ENCODE peak calls at places on chromosomes 7 and 10, in five cellular contexts. K is thoracic aorta, L is thyroid gland, R is pancreas, U is cardiac fibroblast. Z is an unnamed sample.

GRCh38 chr10:61608255-61609040 is 54.3 kb upstream of the CABCOCO1 start:
- DNase-seq in K (no peak), L (peak), R (no peak), U (peak), Z (no peak)

GRCh38 chr10:89373916-89374711 is 3.7 kb upstream of the IFIT1B start:
- DNase-seq in K (peak), L (peak), R (no peak), U (peak), Z (no peak)

GRCh38 chr7:80622531-80622930 is 15.9 kb upstream of the CD36 start:
- DNase-seq in K (no peak), L (no peak), R (no peak), U (peak), Z (no peak)

GRCh38 chr7:137953043-137953691 is 48.7 kb downstream of the CREB3L2 start:
- DNase-seq in K (no peak), L (no peak), R (no peak), U (peak), Z (no peak)

GRCh38 chr7:139561-140243 is 52.7 kb upstream of the FAM20C start:
- DNase-seq in K (no peak), L (no peak), R (no peak), U (no peak), Z (no peak)

GRCh38 chr7:22156205-22156604 is 200.7 kb downstream of the RAPGEF5 start:
- DNase-seq in K (no peak), L (no peak), R (no peak), U (no peak), Z (no peak)

GRCh38 chr10:80702143-80702542 is 164.4 kb downstream of the SH2D4B start:
- DNase-seq in K (no peak), L (no peak), R (no peak), U (no peak), Z (no peak)

GRCh38 chr10:123948030-123948823 is 56.6 kb upstream of the CPXM2 start:
- DNase-seq in K (no peak), L (no peak), R (no peak), U (no peak), Z (no peak)

GRCh38 chr10:61626209-61626608 is 36.5 kb upstream of the CABCOCO1 start:
- DNase-seq in K (no peak), L (no peak), R (no peak), U (no peak), Z (no peak)

GRCh38 chr10:21372651-21373410 is 152.7 kb downstream of the SKIDA1 start:
- DNase-seq in K (peak), L (peak), R (no peak), U (peak), Z (no peak)

GRCh38 chr7:24980695-24981543 is 941 bp upstream of the OSBPL3 start:
- DNase-seq in K (no peak), L (peak), R (peak), U (peak), Z (no peak)

GRCh38 chr7:123327661-123328060 is 127.9 kb upstream of the SLC13A1 start:
- DNase-seq in K (no peak), L (no peak), R (no peak), U (no peak), Z (no peak)

GRCh38 chr7:22931011-22931410 is 82.9 kb downstream of the HYCC1 start:
- DNase-seq in K (no peak), L (no peak), R (no peak), U (no peak), Z (no peak)

GRCh38 chr7:83111391-83111790 is 51.3 kb downstream of the PCLO start:
- DNase-seq in K (no peak), L (no peak), R (no peak), U (peak), Z (no peak)

GRCh38 chr7:119999743-120000475 is 273.1 kb upstream of the KCND2 start:
- DNase-seq in K (no peak), L (no peak), R (no peak), U (no peak), Z (no peak)

GRCh38 chr10:101228682-101229274 is 485 bp downstream of the LBX1 start:
- DNase-seq in K (no peak), L (no peak), R (no peak), U (no peak), Z (no peak)

GRCh38 chr7:28343462-28343861 is 68.9 kb upstream of the CREB5 start:
- DNase-seq in K (no peak), L (no peak), R (no peak), U (no peak), Z (no peak)

GRCh38 chr7:105010538-105011523 is 3.2 kb upstream of the KMT2E start:
- DNase-seq in K (no peak), L (no peak), R (no peak), U (peak), Z (no peak)

GRCh38 chr10:59865101-59865500 is 41.3 kb downstream of the CCDC6 start:
- DNase-seq in K (no peak), L (peak), R (no peak), U (peak), Z (no peak)

GRCh38 chr10:59904431-59905065 is 1.8 kb downstream of the CCDC6 start:
- DNase-seq in K (no peak), L (peak), R (no peak), U (no peak), Z (no peak)

GRCh38 chr7:9958461-9958860 is 1015.2 kb upstream of the PHF14 start:
- DNase-seq in K (no peak), L (no peak), R (no peak), U (no peak), Z (no peak)

GRCh38 chr10:30348378-30348776 is 701 bp downstream of the MTPAP start:
- DNase-seq in K (no peak), L (no peak), R (no peak), U (no peak), Z (no peak)

GRCh38 chr7:134480730-134481129 is 21.8 kb upstream of the AKR1B1 start:
- DNase-seq in K (no peak), L (no peak), R (no peak), U (peak), Z (no peak)

GRCh38 chr10:103610083-103610472 is 116.6 kb downstream of the NEURL1 start:
- DNase-seq in K (no peak), L (no peak), R (no peak), U (no peak), Z (no peak)

GRCh38 chr7:130210181-130210935 is 2.7 kb downstream of the SSMEM1 start:
- DNase-seq in K (no peak), L (no peak), R (no peak), U (no peak), Z (no peak)

GRCh38 chr10:6406220-6407033 is 173.6 kb downstream of the PRKCQ start:
- DNase-seq in K (no peak), L (no peak), R (no peak), U (peak), Z (no peak)

GRCh38 chr10:24239289-24239688 is 30.4 kb downstream of the KIAA1217 start:
- DNase-seq in K (no peak), L (no peak), R (no peak), U (no peak), Z (no peak)

GRCh38 chr10:21969326-21970287 is 33.9 kb downstream of the DNAJC1 start:
- DNase-seq in K (no peak), L (no peak), R (no peak), U (peak), Z (no peak)

GRCh38 chr10:32005050-32005449 is 51.2 kb downstream of the KIF5B start:
- DNase-seq in K (no peak), L (no peak), R (no peak), U (peak), Z (peak)

GRCh38 chr10:24957624-24958435 is 5.4 kb upstream of the PRTFDC1 start:
- DNase-seq in K (no peak), L (no peak), R (no peak), U (peak), Z (no peak)

GRCh38 chr7:46383605-46384004 is 462.5 kb upstream of the IGFBP3 start:
- DNase-seq in K (no peak), L (no peak), R (no peak), U (peak), Z (no peak)

GRCh38 chr7:74604326-74605020 is 53.0 kb upstream of the GTF2I start:
- DNase-seq in K (peak), L (peak), R (peak), U (no peak), Z (no peak)

GRCh38 chr10:16750461-16750860 is 66.8 kb downstream of the RSU1 start:
- DNase-seq in K (no peak), L (no peak), R (no peak), U (no peak), Z (no peak)

GRCh38 chr7:11153694-11154093 is 180.0 kb downstream of the PHF14 start:
- DNase-seq in K (no peak), L (no peak), R (no peak), U (no peak), Z (no peak)
- TF ChIP-seq CTCF in K (no peak), L (no peak), R (no peak), U (no peak), Z (no peak)

GRCh38 chr10:69716711-69717560 is 84.8 kb upstream of the COL13A1 start:
- DNase-seq in K (no peak), L (peak), R (peak), U (peak), Z (peak)
- TF ChIP-seq CTCF in K (peak), L (peak), R (peak), U (peak), Z (peak)

DNA sequence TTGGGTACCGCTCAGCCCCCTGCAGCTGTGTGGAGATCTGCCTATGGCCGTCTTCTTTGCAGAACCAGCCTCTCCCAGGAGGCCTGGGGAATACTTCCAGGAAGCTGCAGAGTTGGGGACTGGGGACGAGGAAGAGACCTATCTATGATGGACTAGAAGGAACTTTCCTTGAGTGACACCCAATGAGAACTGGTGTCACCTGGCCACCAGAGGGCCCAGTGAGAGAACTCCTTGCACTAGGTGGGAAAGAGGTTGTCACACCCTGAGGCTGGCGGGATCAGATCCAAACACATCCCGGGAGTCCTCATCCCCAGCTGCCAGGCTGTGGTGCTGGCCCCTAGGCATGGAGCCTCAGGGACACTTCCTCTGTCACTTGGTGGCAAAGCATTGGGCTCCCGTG is 4.9 kb upstream of the GRID2IP start:
- DNase-seq in K (no peak), L (peak), R (no peak), U (no peak), Z (no peak)
- TF ChIP-seq CTCF in K (no peak), L (no peak), R (no peak), U (no peak), Z (peak)

GRCh38 chr10:116287906-116288501 is 15.0 kb upstream of the GFRA1 start:
- DNase-seq in K (no peak), L (peak), R (no peak), U (peak), Z (peak)
- TF ChIP-seq CTCF in K (peak), L (peak), R (peak), U (peak), Z (peak)

GRCh38 chr10:7529638-7530037 is 118.8 kb upstream of the SFMBT2 start:
- DNase-seq in K (no peak), L (no peak), R (no peak), U (peak), Z (peak)
- TF ChIP-seq CTCF in K (no peak), L (peak), R (no peak), U (no peak), Z (peak)

DNA sequence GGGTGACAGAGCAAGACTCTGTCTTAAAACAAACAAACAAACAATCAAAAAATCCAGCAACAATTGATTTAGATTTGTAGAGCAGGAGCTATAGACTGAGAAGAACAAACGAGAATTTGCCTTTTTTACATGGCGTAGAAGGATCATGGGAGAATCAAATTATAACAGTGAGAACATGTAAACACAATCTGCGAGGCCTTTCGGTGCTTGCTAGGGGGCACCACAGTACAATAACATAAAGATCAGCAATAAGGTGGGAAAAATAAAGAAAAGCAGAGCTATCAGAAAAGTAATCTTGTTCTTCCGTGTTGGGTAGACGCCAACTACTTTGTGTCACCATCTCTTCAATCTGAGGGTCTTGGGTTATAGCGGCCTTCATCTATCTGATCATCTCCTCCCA is 82.2 kb downstream of the NOD1 start:
- DNase-seq in K (no peak), L (no peak), R (no peak), U (peak), Z (no peak)
- TF ChIP-seq CTCF in K (no peak), L (no peak), R (no peak), U (no peak), Z (no peak)